ENCODE peak calls at places on chromosomes 11 and 22, in seven cellular contexts. H is HCT116, T is GM12878, E is SK-N-SH, I is H1, S is NT2/D1, F is K562. R is an unnamed sample.

GRCh38 chr11:120391297-120391696 is 55.1 kb downstream of the ARHGEF12 start:
- DNase-seq in H (no peak), T (no peak), E (no peak), I (no peak), S (no peak), F (no peak), R (peak)

GRCh38 chr22:22178566-22178965 is 66.0 kb upstream of the VPREB1 start:
- DNase-seq in H (no peak), T (no peak), E (no peak), I (no peak), S (no peak), F (no peak), R (no peak)

GRCh38 chr22:35064664-35065063 is 1.3 kb upstream of the ISX start:
- DNase-seq in H (no peak), T (peak), E (no peak), I (no peak), S (no peak), F (peak), R (peak)

GRCh38 chr11:117443269-117444186 is 115.9 kb downstream of the CEP164 start:
- DNase-seq in H (no peak), T (no peak), E (peak), I (peak), S (peak), F (peak), R (peak)

GRCh38 chr11:112610996-112611795 is 350.0 kb upstream of the NCAM1 start:
- DNase-seq in H (no peak), T (no peak), E (no peak), I (no peak), S (no peak), F (no peak), R (no peak)

GRCh38 chr11:120306519-120307242 is 18.4 kb upstream of the TLCD5 start:
- DNase-seq in H (peak), T (no peak), E (no peak), I (no peak), S (peak), F (peak), R (no peak)

GRCh38 chr22:21047730-21048129 is 2.0 kb downstream of the LRRC74B start:
- DNase-seq in H (no peak), T (no peak), E (no peak), I (no peak), S (no peak), F (no peak), R (no peak)

GRCh38 chr22:49201046-49201970 is 626.4 kb downstream of the BRD1 start:
- DNase-seq in H (no peak), T (no peak), E (no peak), I (peak), S (no peak), F (no peak), R (no peak)

GRCh38 chr11:65560555-65561418 is 2.6 kb upstream of the LTBP3 start:
- DNase-seq in H (no peak), T (no peak), E (peak), I (peak), S (no peak), F (no peak), R (no peak)

GRCh38 chr11:117039897-117040296 is 58.3 kb downstream of the SIK3 start:
- DNase-seq in H (no peak), T (no peak), E (no peak), I (no peak), S (no peak), F (no peak), R (no peak)

GRCh38 chr22:22820626-22821025 is 67.0 kb upstream of the IGLL5 start:
- DNase-seq in H (no peak), T (no peak), E (no peak), I (no peak), S (no peak), F (no peak), R (no peak)

GRCh38 chr11:15309296-15309695 is 194.6 kb downstream of the INSC start:
- DNase-seq in H (no peak), T (no peak), E (no peak), I (no peak), S (no peak), F (no peak), R (no peak)

GRCh38 chr22:37909756-37910155 is 3.7 kb downstream of the MICALL1 start:
- DNase-seq in H (no peak), T (no peak), E (no peak), I (no peak), S (no peak), F (no peak), R (no peak)

GRCh38 chr11:96257972-96258951 is 84.7 kb downstream of the MAML2 start:
- DNase-seq in H (no peak), T (no peak), E (no peak), I (no peak), S (no peak), F (no peak), R (no peak)

GRCh38 chr11:120295110-120295509 is 30.0 kb upstream of the TLCD5 start:
- DNase-seq in H (no peak), T (no peak), E (peak), I (no peak), S (no peak), F (no peak), R (no peak)

GRCh38 chr11:6273188-6273587 is 13.6 kb downstream of the CCKBR start:
- DNase-seq in H (no peak), T (no peak), E (no peak), I (no peak), S (no peak), F (no peak), R (no peak)

GRCh38 chr22:47008208-47008885 is 245.9 kb downstream of the TBC1D22A start:
- DNase-seq in H (no peak), T (no peak), E (no peak), I (no peak), S (no peak), F (no peak), R (no peak)

GRCh38 chr22:40585205-40585778 is 51.2 kb downstream of the MRTFA start:
- DNase-seq in H (no peak), T (no peak), E (no peak), I (no peak), S (no peak), F (no peak), R (no peak)

GRCh38 chr11:110580571-110580970 is 131.7 kb downstream of the ARHGAP20 start:
- DNase-seq in H (no peak), T (no peak), E (no peak), I (no peak), S (no peak), F (no peak), R (no peak)

GRCh38 chr11:126510621-126511370 is 155.3 kb downstream of the ST3GAL4 start:
- DNase-seq in H (no peak), T (no peak), E (no peak), I (no peak), S (no peak), F (no peak), R (no peak)

GRCh38 chr11:96146765-96147164 is 196.2 kb downstream of the MAML2 start:
- DNase-seq in H (no peak), T (no peak), E (no peak), I (no peak), S (no peak), F (no peak), R (no peak)

GRCh38 chr22:29030618-29031235 is 30.9 kb downstream of the C22orf31 start:
- DNase-seq in H (peak), T (no peak), E (peak), I (peak), S (peak), F (peak), R (peak)

GRCh38 chr11:126459691-126460404 is 104.4 kb downstream of the ST3GAL4 start:
- DNase-seq in H (no peak), T (no peak), E (no peak), I (no peak), S (no peak), F (no peak), R (no peak)

GRCh38 chr22:34502821-34503220 is 563.1 kb upstream of the ISX start:
- DNase-seq in H (no peak), T (no peak), E (no peak), I (no peak), S (no peak), F (no peak), R (no peak)

GRCh38 chr22:40572976-40573375 is 63.5 kb downstream of the MRTFA start:
- DNase-seq in H (no peak), T (no peak), E (no peak), I (no peak), S (no peak), F (no peak), R (no peak)

GRCh38 chr11:69040581-69041260 is 8.0 kb upstream of the TPCN2 start:
- DNase-seq in H (no peak), T (no peak), E (no peak), I (no peak), S (peak), F (no peak), R (no peak)

GRCh38 chr11:19557185-19557584 is 155.5 kb upstream of the NAV2 start:
- DNase-seq in H (no peak), T (no peak), E (no peak), I (no peak), S (no peak), F (no peak), R (no peak)

GRCh38 chr22:38292694-38293093 is 19.9 kb upstream of the TMEM184B start:
- DNase-seq in H (no peak), T (no peak), E (no peak), I (no peak), S (no peak), F (no peak), R (no peak)

GRCh38 chr22:43514476-43515157 is 102.8 kb downstream of the MPPED1 start:
- DNase-seq in H (no peak), T (no peak), E (no peak), I (no peak), S (no peak), F (no peak), R (no peak)

GRCh38 chr22:48980918-48981317 is 846.8 kb downstream of the BRD1 start:
- DNase-seq in H (no peak), T (no peak), E (no peak), I (no peak), S (no peak), F (no peak), R (no peak)

GRCh38 chr22:39094717-39095389 is 2.2 kb upstream of the APOBEC3H start:
- DNase-seq in H (no peak), T (no peak), E (no peak), I (no peak), S (no peak), F (no peak), R (no peak)

GRCh38 chr11:119804698-119805097 is 75.7 kb upstream of the NECTIN1 start:
- DNase-seq in H (no peak), T (no peak), E (no peak), I (no peak), S (no peak), F (no peak), R (no peak)

GRCh38 chr22:37017356-37017755 is 1.9 kb downstream of the TST start:
- DNase-seq in H (no peak), T (no peak), E (no peak), I (no peak), S (no peak), F (no peak), R (no peak)

GRCh38 chr11:69510471-69511357 is 29.3 kb downstream of the LINC01488 start:
- DNase-seq in H (no peak), T (no peak), E (no peak), I (no peak), S (no peak), F (no peak), R (no peak)

GRCh38 chr22:41910599-41911291 is 4.1 kb downstream of the SHISA8 start:
- DNase-seq in H (no peak), T (no peak), E (peak), I (no peak), S (no peak), F (no peak), R (no peak)

GRCh38 chr11:103349595-103349994 is 240.4 kb downstream of the DYNC2H1 start:
- DNase-seq in H (no peak), T (no peak), E (no peak), I (no peak), S (no peak), F (no peak), R (no peak)

GRCh38 chr22:18024276-18024939 is at the start of gene MICAL3:
- DNase-seq in H (peak), T (no peak), E (peak), I (peak), S (no peak), F (peak), R (no peak)

GRCh38 chr11:117907276-117908110 is 21.7 kb downstream of the TMPRSS13 start:
- DNase-seq in H (peak), T (peak), E (peak), I (peak), S (peak), F (peak), R (peak)

GRCh38 chr11:13550761-13551160 is 55.0 kb upstream of the PTH start:
- DNase-seq in H (no peak), T (no peak), E (no peak), I (no peak), S (no peak), F (no peak), R (no peak)

GRCh38 chr11:36156486-36157150 is 132.6 kb downstream of the COMMD9 start:
- DNase-seq in H (no peak), T (no peak), E (no peak), I (no peak), S (no peak), F (no peak), R (no peak)
- TF ChIP-seq YY1 in H (no peak), T (no peak), E (no peak), I (no peak), S (no peak), F (no peak), R (no peak)

DNA sequence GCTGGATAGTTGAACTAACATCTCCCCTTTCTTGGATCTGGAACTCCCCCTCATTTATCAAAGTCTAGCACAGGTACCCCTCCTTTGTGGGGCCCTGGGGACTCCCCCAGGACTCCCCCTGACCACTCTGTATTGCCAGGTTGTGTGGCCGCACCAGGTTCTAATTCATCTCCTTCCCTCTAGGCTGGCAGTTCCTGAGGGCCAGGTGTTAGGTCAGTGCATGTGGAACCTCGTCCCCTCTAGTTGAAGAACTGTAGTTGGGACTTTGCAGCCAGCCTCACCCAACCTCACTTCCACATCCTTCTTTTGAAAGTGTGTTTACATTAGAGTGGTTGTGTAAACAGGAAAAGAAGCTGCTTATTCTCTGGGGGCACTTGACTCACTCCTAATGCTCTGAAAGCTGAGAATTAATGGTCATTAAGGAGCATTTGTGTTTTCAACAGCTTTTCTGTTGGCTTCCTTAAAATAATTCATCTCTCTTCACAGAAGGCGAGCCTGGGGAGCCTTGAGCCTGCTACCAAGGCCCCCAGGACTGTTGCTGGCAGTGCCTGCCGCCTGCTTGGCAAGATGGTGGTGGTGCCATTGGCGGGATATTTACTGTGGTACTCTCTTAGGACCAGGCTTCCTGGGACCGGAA is 11.8 kb downstream of the UPB1 start:
- DNase-seq in H (no peak), T (no peak), E (no peak), I (no peak), S (no peak), F (no peak), R (peak)
- TF ChIP-seq YY1 in H (no peak), T (no peak), E (no peak), I (no peak), S (no peak), F (no peak), R (peak)

GRCh38 chr11:10488121-10488580 is 33.1 kb downstream of the AMPD3 start:
- DNase-seq in H (peak), T (no peak), E (no peak), I (peak), S (no peak), F (no peak), R (no peak)
- TF ChIP-seq YY1 in H (no peak), T (no peak), E (no peak), I (no peak), S (no peak), F (no peak), R (no peak)

DNA sequence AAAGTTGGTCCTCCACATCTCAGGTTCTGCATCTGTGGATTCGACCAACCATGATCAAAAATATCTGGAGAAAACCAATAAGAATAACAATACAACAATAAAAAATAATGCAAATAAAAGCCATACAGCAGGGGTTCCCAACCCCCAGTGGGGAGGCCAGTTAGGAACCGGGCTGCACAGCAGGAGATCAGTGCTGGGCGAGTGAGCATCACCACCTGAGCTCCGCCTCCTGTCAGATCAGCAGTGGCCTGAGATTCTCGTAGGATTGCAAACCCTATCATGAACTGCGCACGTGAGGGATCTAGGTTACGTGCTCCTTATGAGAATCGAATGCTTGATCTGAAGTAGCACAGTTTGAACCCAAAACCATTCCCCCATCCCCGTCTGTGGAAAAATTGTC is 25.4 kb upstream of the MYO18B start:
- DNase-seq in H (no peak), T (no peak), E (no peak), I (no peak), S (no peak), F (no peak), R (no peak)
- TF ChIP-seq YY1 in H (no peak), T (no peak), E (no peak), I (no peak), S (no peak), F (no peak), R (no peak)

GRCh38 chr11:114122668-114123067 is 63.2 kb downstream of the ZBTB16 start:
- DNase-seq in H (no peak), T (no peak), E (no peak), I (no peak), S (no peak), F (no peak), R (no peak)
- TF ChIP-seq YY1 in H (no peak), T (no peak), E (no peak), I (no peak), S (no peak), F (no peak), R (no peak)

DNA sequence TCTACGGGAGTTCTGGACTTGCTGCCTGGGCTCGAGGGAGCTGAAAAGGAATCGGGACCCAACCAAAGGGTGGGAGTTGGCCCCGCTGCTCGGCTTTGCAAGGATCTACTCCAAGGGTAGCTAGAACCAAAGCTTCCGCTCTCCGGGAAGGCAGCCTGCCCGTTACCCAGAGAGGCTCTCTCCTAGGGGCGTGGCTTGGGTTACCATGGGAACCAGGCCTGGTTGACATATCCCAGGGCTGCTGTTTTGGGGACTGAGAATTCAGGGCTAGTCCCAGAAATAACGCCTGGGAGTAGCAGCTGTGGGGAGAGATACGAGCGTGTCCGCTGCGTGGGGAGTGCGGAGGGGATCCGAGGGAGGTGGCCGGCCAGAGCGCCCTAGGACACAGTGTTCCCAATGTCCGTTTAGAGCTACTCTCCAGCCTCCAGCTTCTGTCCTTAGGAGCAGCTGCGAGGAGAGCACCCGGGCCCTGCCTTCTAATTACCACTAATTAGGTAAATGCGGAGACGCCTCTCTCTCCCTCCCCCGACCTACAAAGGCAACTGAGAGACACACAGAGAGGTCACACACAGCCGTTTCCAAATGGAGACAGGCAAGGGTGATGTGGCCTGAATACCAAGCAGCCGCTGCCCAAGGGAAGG is 141.5 kb upstream of the CADM1 start:
- DNase-seq in H (no peak), T (no peak), E (peak), I (peak), S (peak), F (peak), R (no peak)
- TF ChIP-seq YY1 in H (no peak), T (no peak), E (no peak), I (no peak), S (no peak), F (no peak), R (no peak)

GRCh38 chr11:100964400-100964799 is 165.2 kb downstream of the PGR start:
- DNase-seq in H (no peak), T (no peak), E (no peak), I (no peak), S (no peak), F (no peak), R (no peak)

GRCh38 chr11:100965346-100965745 is 164.3 kb downstream of the PGR start:
- DNase-seq in H (no peak), T (no peak), E (no peak), I (no peak), S (no peak), F (no peak), R (no peak)

GRCh38 chr11:100963375-100963774 is 166.2 kb downstream of the PGR start:
- DNase-seq in H (no peak), T (no peak), E (no peak), I (no peak), S (no peak), F (no peak), R (no peak)

GRCh38 chr11:100957499-100957898 is 172.1 kb downstream of the PGR start:
- DNase-seq in H (no peak), T (no peak), E (no peak), I (no peak), S (no peak), F (no peak), R (no peak)

DNA sequence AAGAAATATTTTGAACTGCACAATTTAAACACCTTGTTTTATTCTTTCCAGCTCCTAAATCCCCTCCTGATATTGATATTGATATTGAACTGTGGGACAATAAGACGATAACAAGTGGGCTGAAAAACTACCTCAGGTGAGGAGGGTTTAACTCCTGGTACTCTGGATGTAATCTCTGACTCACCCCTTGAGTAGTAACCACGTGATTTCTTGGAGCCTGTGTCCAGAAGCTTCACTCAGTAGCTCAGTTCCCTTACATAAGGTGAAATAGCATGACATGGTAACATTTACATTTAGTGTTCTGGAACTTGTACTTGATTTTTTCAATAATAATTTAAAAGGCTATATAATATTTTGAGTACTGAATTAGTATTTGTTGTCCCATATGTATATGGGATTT is 168.0 kb downstream of the PGR start:
- DNase-seq in H (no peak), T (no peak), E (no peak), I (no peak), S (no peak), F (no peak), R (no peak)
- TF ChIP-seq YY1 in H (no peak), T (no peak), E (no peak), I (no peak), S (no peak), F (no peak), R (no peak)

GRCh38 chr11:115348404-115348803 is 155.8 kb downstream of the CADM1 start:
- DNase-seq in H (no peak), T (no peak), E (no peak), I (no peak), S (no peak), F (no peak), R (no peak)

GRCh38 chr11:115357066-115357465 is 147.1 kb downstream of the CADM1 start:
- DNase-seq in H (no peak), T (no peak), E (no peak), I (no peak), S (no peak), F (no peak), R (peak)

GRCh38 chr11:115349427-115349826 is 154.8 kb downstream of the CADM1 start:
- DNase-seq in H (no peak), T (no peak), E (no peak), I (no peak), S (no peak), F (no peak), R (no peak)

GRCh38 chr11:115352805-115353483 is 151.3 kb downstream of the CADM1 start:
- DNase-seq in H (no peak), T (no peak), E (peak), I (no peak), S (no peak), F (no peak), R (no peak)
- TF ChIP-seq YY1 in H (no peak), T (no peak), E (no peak), I (no peak), S (no peak), F (no peak), R (no peak)

R was measured in HepG2.